ENCODE peak calls at places on chromosomes 7 and 10, in seven cellular contexts. One of them, this sample, is unnamed.

GRCh38 chr10:28632597-28632940 is 44.8 kb upstream of the BAMBI start:
- DNase-seq in ACHN: no peak
- DNase-seq in cardiac fibroblast: no peak
- DNase-seq in bronchial epithelial cell: no peak
- DNase-seq in hepatocyte: no peak
- DNase-seq in ELR: no peak
- DNase-seq in pancreas: no peak
- DNase-seq in this sample: peak

GRCh38 chr7:3112499-3113134 is 69.0 kb upstream of the CARD11 start:
- DNase-seq in ACHN: no peak
- DNase-seq in cardiac fibroblast: no peak
- DNase-seq in bronchial epithelial cell: no peak
- DNase-seq in hepatocyte: no peak
- DNase-seq in ELR: no peak
- DNase-seq in pancreas: no peak
- DNase-seq in this sample: no peak

GRCh38 chr7:30543815-30544525 is 39.3 kb upstream of the GGCT start:
- DNase-seq in ACHN: no peak
- DNase-seq in cardiac fibroblast: no peak
- DNase-seq in bronchial epithelial cell: no peak
- DNase-seq in hepatocyte: no peak
- DNase-seq in ELR: peak
- DNase-seq in pancreas: no peak
- DNase-seq in this sample: peak

GRCh38 chr10:114548662-114549061 is 109.4 kb downstream of the ABLIM1 start:
- DNase-seq in ACHN: peak
- DNase-seq in cardiac fibroblast: peak
- DNase-seq in bronchial epithelial cell: peak
- DNase-seq in hepatocyte: peak
- DNase-seq in ELR: peak
- DNase-seq in pancreas: peak
- DNase-seq in this sample: peak

GRCh38 chr7:56174346-56175085 is 58.3 kb upstream of the NUPR2 start:
- DNase-seq in ACHN: no peak
- DNase-seq in cardiac fibroblast: no peak
- DNase-seq in bronchial epithelial cell: no peak
- DNase-seq in hepatocyte: no peak
- DNase-seq in ELR: no peak
- DNase-seq in pancreas: no peak
- DNase-seq in this sample: no peak

GRCh38 chr10:31426425-31426824 is 107.4 kb downstream of the ZEB1 start:
- DNase-seq in ACHN: peak
- DNase-seq in cardiac fibroblast: peak
- DNase-seq in bronchial epithelial cell: peak
- DNase-seq in hepatocyte: peak
- DNase-seq in ELR: peak
- DNase-seq in pancreas: no peak
- DNase-seq in this sample: peak

GRCh38 chr10:58714436-58714835 is 201.8 kb downstream of the BICC1 start:
- DNase-seq in ACHN: no peak
- DNase-seq in cardiac fibroblast: no peak
- DNase-seq in bronchial epithelial cell: no peak
- DNase-seq in hepatocyte: no peak
- DNase-seq in ELR: no peak
- DNase-seq in pancreas: no peak
- DNase-seq in this sample: no peak

GRCh38 chr10:133139561-133140065 is 20.4 kb upstream of the KNDC1 start:
- DNase-seq in ACHN: no peak
- DNase-seq in cardiac fibroblast: no peak
- DNase-seq in bronchial epithelial cell: no peak
- DNase-seq in hepatocyte: no peak
- DNase-seq in ELR: no peak
- DNase-seq in pancreas: no peak
- DNase-seq in this sample: no peak

GRCh38 chr10:74039561-74040145 is 41.7 kb downstream of the VCL start:
- DNase-seq in ACHN: no peak
- DNase-seq in cardiac fibroblast: peak
- DNase-seq in bronchial epithelial cell: no peak
- DNase-seq in hepatocyte: no peak
- DNase-seq in ELR: no peak
- DNase-seq in pancreas: no peak
- DNase-seq in this sample: no peak

GRCh38 chr7:1130021-1130990 is 29.7 kb downstream of the ZFAND2A start:
- DNase-seq in ACHN: no peak
- DNase-seq in cardiac fibroblast: no peak
- DNase-seq in bronchial epithelial cell: no peak
- DNase-seq in hepatocyte: no peak
- DNase-seq in ELR: no peak
- DNase-seq in pancreas: no peak
- DNase-seq in this sample: no peak

GRCh38 chr10:118698421-118698820 is 56.3 kb downstream of the CACUL1 start:
- DNase-seq in ACHN: peak
- DNase-seq in cardiac fibroblast: peak
- DNase-seq in bronchial epithelial cell: peak
- DNase-seq in hepatocyte: peak
- DNase-seq in ELR: peak
- DNase-seq in pancreas: no peak
- DNase-seq in this sample: peak

GRCh38 chr10:78210548-78210947 is 176.9 kb downstream of the RPS24 start:
- DNase-seq in ACHN: no peak
- DNase-seq in cardiac fibroblast: no peak
- DNase-seq in bronchial epithelial cell: no peak
- DNase-seq in hepatocyte: no peak
- DNase-seq in ELR: peak
- DNase-seq in pancreas: no peak
- DNase-seq in this sample: no peak

GRCh38 chr7:30922596-30922995 is 10.9 kb downstream of the AQP1 start:
- DNase-seq in ACHN: no peak
- DNase-seq in cardiac fibroblast: no peak
- DNase-seq in bronchial epithelial cell: no peak
- DNase-seq in hepatocyte: no peak
- DNase-seq in ELR: no peak
- DNase-seq in pancreas: peak
- DNase-seq in this sample: no peak

GRCh38 chr10:71270301-71270777 is 48.7 kb upstream of the SLC29A3 start:
- DNase-seq in ACHN: peak
- DNase-seq in cardiac fibroblast: peak
- DNase-seq in bronchial epithelial cell: peak
- DNase-seq in hepatocyte: peak
- DNase-seq in ELR: peak
- DNase-seq in pancreas: peak
- DNase-seq in this sample: peak

GRCh38 chr7:18607025-18607424 is 111.5 kb downstream of the HDAC9 start:
- DNase-seq in ACHN: no peak
- DNase-seq in cardiac fibroblast: no peak
- DNase-seq in bronchial epithelial cell: peak
- DNase-seq in hepatocyte: no peak
- DNase-seq in ELR: peak
- DNase-seq in pancreas: no peak
- DNase-seq in this sample: peak

This sample was measured in renal cortical epithelial cell.